ENCODE peak calls at places on chromosomes 2 and 18, in five cellular contexts. One of them, this sample, is unnamed.

GRCh38 chr2:189751080-189751658 is 11.4 kb downstream of the OSGEPL1 start:
- DNase-seq in GM13977: peak; percentile 27
- DNase-seq in T-helper 1 cell: peak; percentile 4
- DNase-seq in NCI-H1417 treated with DMSO at 0.1 percent for 48 hours: no peak
- DNase-seq in mesothelial cell of epicardium: no peak
- DNase-seq in this sample: peak; percentile 39

GRCh38 chr18:72895548-72895947 is 27.8 kb upstream of the NETO1 start:
- DNase-seq in GM13977: no peak
- DNase-seq in NCI-H1417 treated with DMSO at 0.1 percent for 48 hours: no peak
- DNase-seq in mesothelial cell of epicardium: no peak
- DNase-seq in T-helper 1 cell: no peak
- DNase-seq in this sample: peak; percentile 3

GRCh38 chr2:60855989-60856669 is 25.2 kb upstream of the REL start:
- DNase-seq in mesothelial cell of epicardium: no peak
- DNase-seq in GM13977: no peak
- DNase-seq in NCI-H1417 treated with DMSO at 0.1 percent for 48 hours: no peak
- DNase-seq in T-helper 1 cell: no peak
- DNase-seq in this sample: no peak

GRCh38 chr18:61869631-61870030 is 23.2 kb downstream of the RNF152 start:
- DNase-seq in mesothelial cell of epicardium: no peak
- DNase-seq in T-helper 1 cell: no peak
- DNase-seq in GM13977: no peak
- DNase-seq in NCI-H1417 treated with DMSO at 0.1 percent for 48 hours: no peak
- DNase-seq in this sample: no peak

GRCh38 chr2:69131452-69131851 is 118.5 kb downstream of the ANTXR1 start:
- DNase-seq in mesothelial cell of epicardium: no peak
- DNase-seq in T-helper 1 cell: no peak
- DNase-seq in NCI-H1417 treated with DMSO at 0.1 percent for 48 hours: no peak
- DNase-seq in GM13977: no peak
- DNase-seq in this sample: no peak

GRCh38 chr2:96547203-96547641 is 10.7 kb downstream of the ARID5A start:
- DNase-seq in NCI-H1417 treated with DMSO at 0.1 percent for 48 hours: no peak
- DNase-seq in mesothelial cell of epicardium: no peak
- DNase-seq in T-helper 1 cell: no peak
- DNase-seq in GM13977: no peak
- DNase-seq in this sample: no peak

GRCh38 chr18:12278765-12279682 is 24.9 kb downstream of the CIDEA start:
- DNase-seq in GM13977: no peak
- DNase-seq in T-helper 1 cell: no peak
- DNase-seq in mesothelial cell of epicardium: peak; percentile 73
- DNase-seq in NCI-H1417 treated with DMSO at 0.1 percent for 48 hours: no peak
- DNase-seq in this sample: peak; percentile 95

GRCh38 chr2:176096243-176096985 is 3.2 kb upstream of the HOXD12 start:
- DNase-seq in T-helper 1 cell: no peak
- DNase-seq in mesothelial cell of epicardium: no peak
- DNase-seq in GM13977: no peak
- DNase-seq in NCI-H1417 treated with DMSO at 0.1 percent for 48 hours: no peak
- DNase-seq in this sample: peak; percentile 69

GRCh38 chr2:146572598-146572997 is 1272.2 kb upstream of the ACVR2A start:
- DNase-seq in GM13977: no peak
- DNase-seq in mesothelial cell of epicardium: no peak
- DNase-seq in T-helper 1 cell: no peak
- DNase-seq in NCI-H1417 treated with DMSO at 0.1 percent for 48 hours: no peak
- DNase-seq in this sample: no peak

GRCh38 chr2:12921321-12921720 is 204.6 kb downstream of the TRIB2 start:
- DNase-seq in NCI-H1417 treated with DMSO at 0.1 percent for 48 hours: no peak
- DNase-seq in mesothelial cell of epicardium: no peak
- DNase-seq in T-helper 1 cell: no peak
- DNase-seq in GM13977: no peak
- DNase-seq in this sample: peak; percentile 57